ENCODE peak calls at places on chromosomes 3 and 15, in six cellular contexts. O is lower lobe of right lung, U is foreskin fibroblast, V is neural crest cell, E is AG04449, W is omental fat pad. M is an unnamed sample.

GRCh38 chr15:25136119-25136518 is 181.3 kb downstream of the SNRPN start:
- DNase-seq in O (no peak), U (no peak), V (no peak), E (no peak), W (no peak), M (no peak)

GRCh38 chr3:104907507-104907906 is 459.2 kb upstream of the ALCAM start:
- DNase-seq in O (no peak), U (peak), V (no peak), E (peak), W (no peak), M (no peak)

GRCh38 chr15:89401636-89402252 is 67.1 kb upstream of the POLG start:
- DNase-seq in O (no peak), U (peak), V (no peak), E (no peak), W (no peak), M (no peak)

GRCh38 chr15:89967892-89968291 is 33.2 kb upstream of the ZNF710 start:
- DNase-seq in O (no peak), U (no peak), V (no peak), E (no peak), W (no peak), M (peak)

GRCh38 chr3:2686816-2687502 is 423.2 kb downstream of the IL5RA start:
- DNase-seq in O (no peak), U (no peak), V (no peak), E (no peak), W (no peak), M (no peak)

GRCh38 chr3:168061332-168061996 is 34.3 kb downstream of the GOLIM4 start:
- DNase-seq in O (no peak), U (no peak), V (no peak), E (no peak), W (no peak), M (no peak)

GRCh38 chr3:42936157-42936981 is 30.4 kb downstream of the ZNF662 start:
- DNase-seq in O (peak), U (peak), V (no peak), E (no peak), W (no peak), M (no peak)

GRCh38 chr3:148723591-148723990 is 25.9 kb downstream of the AGTR1 start:
- DNase-seq in O (no peak), U (peak), V (no peak), E (peak), W (no peak), M (no peak)

GRCh38 chr3:28743843-28744242 is 395.2 kb upstream of the AZI2 start:
- DNase-seq in O (no peak), U (no peak), V (no peak), E (no peak), W (no peak), M (no peak)

GRCh38 chr3:166560253-166560652 is 723.0 kb upstream of the BCHE start:
- DNase-seq in O (no peak), U (no peak), V (no peak), E (no peak), W (no peak), M (no peak)

GRCh38 chr3:104596551-104596950 is 770.2 kb upstream of the ALCAM start:
- DNase-seq in O (no peak), U (peak), V (peak), E (peak), W (no peak), M (no peak)

GRCh38 chr15:64825081-64825430 is 391 bp downstream of the PIF1 start:
- DNase-seq in O (no peak), U (no peak), V (no peak), E (no peak), W (no peak), M (no peak)

GRCh38 chr15:31344824-31345605 is 18.4 kb downstream of the KLF13 start:
- DNase-seq in O (peak), U (no peak), V (no peak), E (no peak), W (no peak), M (no peak)

GRCh38 chr15:63513728-63514127 is 9.3 kb downstream of the USP3 start:
- DNase-seq in O (no peak), U (no peak), V (no peak), E (no peak), W (no peak), M (no peak)

GRCh38 chr3:10361375-10361774 is 40.5 kb upstream of the SEC13 start:
- DNase-seq in O (peak), U (no peak), V (no peak), E (no peak), W (no peak), M (peak)

GRCh38 chr3:129793356-129793755 is 100.2 kb downstream of the TMCC1 start:
- DNase-seq in O (no peak), U (no peak), V (no peak), E (no peak), W (no peak), M (no peak)

GRCh38 chr15:58966698-58967097 is 20.8 kb upstream of the RNF111 start:
- DNase-seq in O (no peak), U (peak), V (no peak), E (no peak), W (no peak), M (no peak)

GRCh38 chr3:58116161-58116955 is 94.4 kb downstream of the DNASE1L3 start:
- DNase-seq in O (no peak), U (no peak), V (no peak), E (no peak), W (no peak), M (no peak)

GRCh38 chr3:17972476-17972875 is 230.0 kb upstream of the TBC1D5 start:
- DNase-seq in O (no peak), U (no peak), V (no peak), E (no peak), W (no peak), M (no peak)

GRCh38 chr3:23389089-23389488 is 186.0 kb downstream of the UBE2E2 start:
- DNase-seq in O (no peak), U (no peak), V (no peak), E (no peak), W (no peak), M (no peak)

GRCh38 chr15:44711356-44712107 is at the start of gene B2M:
- DNase-seq in O (peak), U (peak), V (peak), E (peak), W (peak), M (peak)

DNA sequence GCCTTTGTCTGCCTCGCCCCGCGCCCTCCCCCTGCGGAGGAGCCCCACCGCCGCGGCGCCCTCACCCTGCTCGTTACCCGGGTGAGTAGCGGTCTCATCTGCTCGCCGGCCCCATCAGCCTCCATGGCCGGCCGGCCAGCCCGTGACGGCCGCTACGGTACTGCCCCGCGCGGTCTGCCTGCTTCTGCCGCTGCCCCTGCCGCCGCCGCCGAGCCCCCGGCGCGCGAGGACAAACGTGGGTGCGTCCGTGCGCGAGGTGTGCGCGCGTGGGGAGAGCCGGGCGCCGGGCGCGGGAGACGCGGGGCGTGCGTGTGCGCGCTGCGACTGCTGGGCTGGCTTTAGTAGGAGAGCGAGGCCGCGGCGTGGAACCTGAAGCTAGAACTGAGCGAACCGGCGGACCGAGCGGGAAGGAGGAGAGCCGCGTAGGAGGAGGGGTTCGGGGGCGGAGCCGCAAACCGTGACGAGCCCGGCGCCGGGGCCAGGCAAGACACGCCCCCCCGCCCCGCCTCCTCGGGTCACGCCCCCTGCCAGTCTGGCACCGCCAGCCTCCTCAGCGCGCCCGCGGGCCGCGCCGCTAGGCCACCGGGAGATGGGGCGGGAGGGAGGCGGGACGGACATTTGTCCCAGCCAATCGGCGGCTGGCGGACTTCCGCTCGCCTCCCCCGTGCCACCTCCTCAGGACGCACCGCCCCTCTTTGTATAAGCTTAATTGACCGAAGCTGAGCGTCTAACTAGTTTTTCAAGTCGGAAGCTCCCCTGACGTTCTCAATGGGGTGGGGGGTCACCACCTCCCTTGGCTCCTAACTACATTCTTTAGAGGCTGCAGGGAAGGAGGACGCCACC is at the start of gene SLC4A7:
- DNase-seq in O (peak), U (peak), V (peak), E (peak), W (peak), M (peak)
- TF ChIP-seq CTCF in O (no peak), U (no peak), V (no peak), E (no peak), W (no peak), M (peak)

DNA sequence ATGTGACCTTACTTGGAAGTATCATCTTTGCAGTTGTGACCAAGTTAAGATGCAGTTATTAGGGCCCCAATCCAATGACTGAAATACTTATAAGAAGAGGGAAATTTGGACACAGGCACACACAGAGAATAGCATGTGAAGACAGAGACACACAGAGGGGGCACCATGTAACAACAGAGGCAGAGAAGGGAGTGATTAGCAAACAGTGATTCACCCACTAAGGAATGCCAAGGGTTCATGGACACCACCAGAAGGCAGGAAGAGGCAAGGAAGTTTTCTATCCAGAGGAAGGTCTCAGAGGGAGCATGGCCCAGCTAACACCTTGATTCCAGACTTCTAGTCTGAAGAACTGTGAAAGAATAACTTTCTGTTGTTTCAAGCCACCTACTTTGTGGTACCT is 25.0 kb downstream of the SIDT1 start:
- DNase-seq in O (no peak), U (peak), V (no peak), E (no peak), W (no peak), M (no peak)
- TF ChIP-seq CTCF in O (no peak), U (no peak), V (no peak), E (no peak), W (no peak), M (peak)

GRCh38 chr3:126926684-126927404 is 56.1 kb upstream of the PLXNA1 start:
- DNase-seq in O (no peak), U (peak), V (no peak), E (peak), W (peak), M (no peak)
- TF ChIP-seq CTCF in O (no peak), U (peak), V (no peak), E (peak), W (no peak), M (peak)

GRCh38 chr3:77319711-77320110 is 279.8 kb downstream of the ROBO2 start:
- DNase-seq in O (no peak), U (peak), V (no peak), E (no peak), W (no peak), M (no peak)
- TF ChIP-seq CTCF in O (no peak), U (peak), V (no peak), E (peak), W (no peak), M (peak)